ENCODE peak calls at places on chromosomes 5 and 9, in seven cellular contexts. One of them, this sample, is unnamed.

GRCh38 chr5:131355972-131356528 is 92.2 kb downstream of the CDC42SE2 start:
- DNase-seq in GM12865: no peak
- DNase-seq in SK-N-SH: no peak
- DNase-seq in lower leg skin: no peak
- DNase-seq in epithelial cell of esophagus: no peak
- DNase-seq in AG04449: peak
- DNase-seq in kidney: no peak
- DNase-seq in this sample: no peak

GRCh38 chr9:38172601-38173000 is 103.6 kb upstream of the SHB start:
- DNase-seq in GM12865: no peak
- DNase-seq in SK-N-SH: peak
- DNase-seq in lower leg skin: no peak
- DNase-seq in epithelial cell of esophagus: no peak
- DNase-seq in AG04449: no peak
- DNase-seq in kidney: no peak
- DNase-seq in this sample: no peak

GRCh38 chr9:116572095-116572748 is 114.9 kb upstream of the TRIM32 start:
- DNase-seq in GM12865: peak
- DNase-seq in SK-N-SH: peak
- DNase-seq in lower leg skin: peak
- DNase-seq in epithelial cell of esophagus: peak
- DNase-seq in AG04449: no peak
- DNase-seq in kidney: peak
- DNase-seq in this sample: peak

GRCh38 chr5:9265391-9266287 is 280.2 kb downstream of the SEMA5A start:
- DNase-seq in GM12865: no peak
- DNase-seq in SK-N-SH: no peak
- DNase-seq in lower leg skin: no peak
- DNase-seq in epithelial cell of esophagus: peak
- DNase-seq in AG04449: peak
- DNase-seq in kidney: peak
- DNase-seq in this sample: peak

GRCh38 chr5:120655828-120656435 is 191.8 kb downstream of the PRR16 start:
- DNase-seq in GM12865: peak
- DNase-seq in SK-N-SH: no peak
- DNase-seq in lower leg skin: no peak
- DNase-seq in epithelial cell of esophagus: peak
- DNase-seq in AG04449: no peak
- DNase-seq in kidney: no peak
- DNase-seq in this sample: peak

GRCh38 chr5:38830521-38831051 is 15.2 kb upstream of the OSMR start:
- DNase-seq in GM12865: no peak
- DNase-seq in SK-N-SH: no peak
- DNase-seq in lower leg skin: no peak
- DNase-seq in epithelial cell of esophagus: peak
- DNase-seq in AG04449: no peak
- DNase-seq in kidney: no peak
- DNase-seq in this sample: peak

GRCh38 chr5:112097768-112098167 is 321.3 kb downstream of the EPB41L4A start:
- DNase-seq in GM12865: no peak
- DNase-seq in SK-N-SH: no peak
- DNase-seq in lower leg skin: no peak
- DNase-seq in epithelial cell of esophagus: no peak
- DNase-seq in AG04449: no peak
- DNase-seq in kidney: no peak
- DNase-seq in this sample: peak

GRCh38 chr5:54985301-54986268 is at the start of gene ESM1:
- DNase-seq in GM12865: no peak
- DNase-seq in SK-N-SH: no peak
- DNase-seq in lower leg skin: no peak
- DNase-seq in epithelial cell of esophagus: peak
- DNase-seq in AG04449: no peak
- DNase-seq in kidney: no peak
- DNase-seq in this sample: peak

GRCh38 chr5:115838885-115839518 is 2.4 kb downstream of the ATG12 start:
- DNase-seq in GM12865: peak
- DNase-seq in SK-N-SH: peak
- DNase-seq in lower leg skin: no peak
- DNase-seq in epithelial cell of esophagus: peak
- DNase-seq in AG04449: no peak
- DNase-seq in kidney: peak
- DNase-seq in this sample: peak

GRCh38 chr5:84257061-84257460 is 127.6 kb downstream of the EDIL3 start:
- DNase-seq in GM12865: peak
- DNase-seq in SK-N-SH: no peak
- DNase-seq in lower leg skin: no peak
- DNase-seq in epithelial cell of esophagus: no peak
- DNase-seq in AG04449: no peak
- DNase-seq in kidney: no peak
- DNase-seq in this sample: no peak

DNA sequence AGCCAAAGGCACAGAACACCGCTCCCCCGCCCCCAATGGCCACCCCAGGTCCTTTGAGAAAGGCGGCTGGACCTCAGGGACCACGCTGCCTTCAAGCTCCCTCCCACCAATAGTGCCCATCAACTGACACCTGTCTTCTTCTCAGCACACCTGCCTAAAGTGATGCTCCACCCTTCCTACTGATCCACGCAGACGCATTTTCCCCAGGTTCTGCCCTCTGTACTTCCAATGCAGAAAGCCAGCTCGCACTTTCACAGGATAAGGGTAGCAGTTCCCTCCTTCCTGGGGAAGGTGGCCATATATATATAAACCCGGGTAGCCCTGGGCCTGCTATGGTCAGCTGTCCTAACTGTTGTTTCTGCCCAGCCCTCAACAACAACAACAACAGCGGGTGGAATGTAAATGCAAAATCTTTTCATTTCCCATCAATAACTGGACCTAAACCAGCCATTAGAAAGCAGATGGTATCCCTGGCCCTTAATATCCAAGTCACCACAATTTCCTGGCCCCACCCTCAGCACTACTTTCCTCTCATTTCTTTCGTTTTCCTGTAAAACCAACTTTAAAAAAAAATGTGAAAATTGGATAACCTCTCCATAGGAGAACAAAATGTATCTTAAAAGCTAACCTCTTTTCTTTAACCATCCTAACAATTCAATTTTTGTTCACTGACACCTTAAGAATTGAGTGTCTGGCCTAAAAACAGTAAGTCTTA is 1.7 kb downstream of the GOLM1 start:
- DNase-seq in GM12865: no peak
- DNase-seq in SK-N-SH: peak
- DNase-seq in lower leg skin: peak
- DNase-seq in epithelial cell of esophagus: no peak
- DNase-seq in AG04449: no peak
- DNase-seq in kidney: no peak
- DNase-seq in this sample: no peak
- H3K4me3 ChIP-seq in GM12865: no peak
- H3K4me3 ChIP-seq in SK-N-SH: peak
- H3K4me3 ChIP-seq in lower leg skin: no peak
- H3K4me3 ChIP-seq in epithelial cell of esophagus: no peak
- H3K4me3 ChIP-seq in AG04449: peak
- H3K4me3 ChIP-seq in kidney: no peak
- H3K4me3 ChIP-seq in this sample: peak

GRCh38 chr5:126009566-126009965 is 413.6 kb upstream of the GRAMD2B start:
- DNase-seq in GM12865: no peak
- DNase-seq in SK-N-SH: no peak
- DNase-seq in lower leg skin: no peak
- DNase-seq in epithelial cell of esophagus: no peak
- DNase-seq in AG04449: no peak
- DNase-seq in kidney: no peak
- DNase-seq in this sample: no peak

GRCh38 chr5:126020770-126021169 is 402.4 kb upstream of the GRAMD2B start:
- DNase-seq in GM12865: no peak
- DNase-seq in SK-N-SH: no peak
- DNase-seq in lower leg skin: no peak
- DNase-seq in epithelial cell of esophagus: no peak
- DNase-seq in AG04449: no peak
- DNase-seq in kidney: no peak
- DNase-seq in this sample: no peak

GRCh38 chr5:126014691-126015090 is 408.5 kb upstream of the GRAMD2B start:
- DNase-seq in GM12865: no peak
- DNase-seq in SK-N-SH: no peak
- DNase-seq in lower leg skin: no peak
- DNase-seq in epithelial cell of esophagus: no peak
- DNase-seq in AG04449: no peak
- DNase-seq in kidney: no peak
- DNase-seq in this sample: no peak

GRCh38 chr5:126016256-126016655 is 407.0 kb upstream of the GRAMD2B start:
- DNase-seq in GM12865: no peak
- DNase-seq in SK-N-SH: peak
- DNase-seq in lower leg skin: peak
- DNase-seq in epithelial cell of esophagus: no peak
- DNase-seq in AG04449: no peak
- DNase-seq in kidney: peak
- DNase-seq in this sample: peak

GRCh38 chr5:126015244-126016054 is 407.8 kb upstream of the GRAMD2B start:
- DNase-seq in GM12865: no peak
- DNase-seq in SK-N-SH: peak
- DNase-seq in lower leg skin: no peak
- DNase-seq in epithelial cell of esophagus: peak
- DNase-seq in AG04449: no peak
- DNase-seq in kidney: no peak
- DNase-seq in this sample: peak
- TF ChIP-seq CTCF in GM12865: no peak
- TF ChIP-seq CTCF in SK-N-SH: no peak
- TF ChIP-seq CTCF in lower leg skin: no peak
- TF ChIP-seq CTCF in epithelial cell of esophagus: no peak
- TF ChIP-seq CTCF in AG04449: no peak
- TF ChIP-seq CTCF in kidney: no peak
- TF ChIP-seq CTCF in this sample: no peak

DNA sequence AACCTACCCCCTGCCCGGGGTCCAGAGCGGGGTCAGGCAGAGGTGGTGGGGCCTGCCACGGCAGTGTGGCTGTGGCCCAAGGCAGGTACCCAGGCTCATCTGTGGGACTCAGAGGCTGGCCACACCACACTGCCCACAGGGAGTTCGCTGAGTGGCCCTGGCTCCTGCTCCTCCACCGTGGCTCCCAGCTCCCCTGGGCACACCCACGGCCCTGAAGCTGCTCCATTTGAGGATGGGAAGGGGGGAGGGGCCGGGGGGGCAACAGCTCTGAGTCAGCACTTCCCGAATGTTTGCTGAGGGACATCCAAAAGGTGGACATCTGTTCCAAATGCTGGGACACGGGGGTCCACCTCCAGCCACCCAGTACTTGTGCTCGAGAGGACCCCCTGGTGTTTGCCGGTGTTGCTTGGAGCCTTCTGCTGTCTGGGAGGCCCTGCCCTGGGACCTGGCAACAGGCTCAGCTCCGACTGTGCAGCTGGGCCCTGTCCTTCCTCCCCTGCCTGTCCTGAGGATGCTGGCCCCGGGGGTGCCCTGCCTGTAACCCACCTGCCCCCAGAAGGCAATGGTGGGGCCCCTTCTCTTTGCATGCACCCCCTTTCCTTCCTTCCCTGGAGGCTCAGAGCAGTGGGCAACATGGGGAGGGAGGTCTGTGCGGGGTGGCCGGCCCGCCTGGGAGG is 2.5 kb upstream of the NRARP start:
- DNase-seq in GM12865: no peak
- DNase-seq in SK-N-SH: peak
- DNase-seq in lower leg skin: peak
- DNase-seq in epithelial cell of esophagus: no peak
- DNase-seq in AG04449: no peak
- DNase-seq in kidney: peak
- DNase-seq in this sample: no peak
- H3K4me3 ChIP-seq in GM12865: no peak
- H3K4me3 ChIP-seq in SK-N-SH: no peak
- H3K4me3 ChIP-seq in lower leg skin: no peak
- H3K4me3 ChIP-seq in epithelial cell of esophagus: no peak
- H3K4me3 ChIP-seq in AG04449: no peak
- H3K4me3 ChIP-seq in kidney: no peak
- H3K4me3 ChIP-seq in this sample: no peak

GRCh38 chr9:134212809-134213507 is 48.6 kb upstream of the RNU6ATAC start:
- DNase-seq in GM12865: no peak
- DNase-seq in SK-N-SH: peak
- DNase-seq in lower leg skin: peak
- DNase-seq in epithelial cell of esophagus: no peak
- DNase-seq in AG04449: no peak
- DNase-seq in kidney: peak
- DNase-seq in this sample: no peak
- TF ChIP-seq CTCF in GM12865: no peak
- TF ChIP-seq CTCF in SK-N-SH: no peak
- TF ChIP-seq CTCF in lower leg skin: no peak
- TF ChIP-seq CTCF in epithelial cell of esophagus: no peak
- TF ChIP-seq CTCF in AG04449: no peak
- TF ChIP-seq CTCF in kidney: no peak
- TF ChIP-seq CTCF in this sample: no peak

GRCh38 chr5:119131530-119132313 is 60.8 kb downstream of the DMXL1 start:
- DNase-seq in GM12865: no peak
- DNase-seq in SK-N-SH: no peak
- DNase-seq in lower leg skin: no peak
- DNase-seq in epithelial cell of esophagus: no peak
- DNase-seq in AG04449: no peak
- DNase-seq in kidney: no peak
- DNase-seq in this sample: peak

GRCh38 chr5:119129770-119130169 is 58.9 kb downstream of the DMXL1 start:
- DNase-seq in GM12865: no peak
- DNase-seq in SK-N-SH: no peak
- DNase-seq in lower leg skin: no peak
- DNase-seq in epithelial cell of esophagus: no peak
- DNase-seq in AG04449: no peak
- DNase-seq in kidney: no peak
- DNase-seq in this sample: no peak
- H3K4me3 ChIP-seq in GM12865: no peak
- H3K4me3 ChIP-seq in SK-N-SH: no peak
- H3K4me3 ChIP-seq in lower leg skin: no peak
- H3K4me3 ChIP-seq in epithelial cell of esophagus: no peak
- H3K4me3 ChIP-seq in AG04449: no peak
- H3K4me3 ChIP-seq in kidney: no peak
- H3K4me3 ChIP-seq in this sample: no peak

GRCh38 chr5:175698401-175699115 is 40.7 kb downstream of the HRH2 start:
- DNase-seq in GM12865: no peak
- DNase-seq in SK-N-SH: no peak
- DNase-seq in lower leg skin: no peak
- DNase-seq in epithelial cell of esophagus: no peak
- DNase-seq in AG04449: no peak
- DNase-seq in kidney: peak
- DNase-seq in this sample: no peak

GRCh38 chr5:175697846-175698245 is 40.0 kb downstream of the HRH2 start:
- DNase-seq in GM12865: no peak
- DNase-seq in SK-N-SH: no peak
- DNase-seq in lower leg skin: no peak
- DNase-seq in epithelial cell of esophagus: no peak
- DNase-seq in AG04449: no peak
- DNase-seq in kidney: peak
- DNase-seq in this sample: no peak

GRCh38 chr5:175695161-175696126 is 37.6 kb downstream of the HRH2 start:
- DNase-seq in GM12865: no peak
- DNase-seq in SK-N-SH: peak
- DNase-seq in lower leg skin: no peak
- DNase-seq in epithelial cell of esophagus: no peak
- DNase-seq in AG04449: no peak
- DNase-seq in kidney: peak
- DNase-seq in this sample: no peak

GRCh38 chr5:175696139-175696854 is 38.4 kb downstream of the HRH2 start:
- DNase-seq in GM12865: peak
- DNase-seq in SK-N-SH: peak
- DNase-seq in lower leg skin: peak
- DNase-seq in epithelial cell of esophagus: no peak
- DNase-seq in AG04449: no peak
- DNase-seq in kidney: peak
- DNase-seq in this sample: no peak

GRCh38 chr5:175696855-175697198 is 39.0 kb downstream of the HRH2 start:
- DNase-seq in GM12865: no peak
- DNase-seq in SK-N-SH: no peak
- DNase-seq in lower leg skin: no peak
- DNase-seq in epithelial cell of esophagus: no peak
- DNase-seq in AG04449: no peak
- DNase-seq in kidney: no peak
- DNase-seq in this sample: no peak
- TF ChIP-seq CTCF in GM12865: no peak
- TF ChIP-seq CTCF in SK-N-SH: no peak
- TF ChIP-seq CTCF in lower leg skin: no peak
- TF ChIP-seq CTCF in epithelial cell of esophagus: no peak
- TF ChIP-seq CTCF in AG04449: no peak
- TF ChIP-seq CTCF in kidney: no peak
- TF ChIP-seq CTCF in this sample: no peak